ENCODE peak calls at places on chromosomes 6 and 20, in nine cellular contexts. G is aorta; B is AML-193; R is bronchial epithelial cell; F is activated T-cell treated with anti-CD3 and anti-CD28 coated beads, Interleukin-2, amount 50 U/mL, for 1 hour; A is HS-27A; T is stimulated activated CD8-positive, alpha-beta memory T cell treated with anti-CD3 and anti-CD28 coated beads, Interleukin-15, amount 100 ng/mL, for 24 hours; D is Ammon's horn; Z is stimulated activated CD4-positive, alpha-beta T cell treated with anti-CD3 and anti-CD28 coated beads, TNF-alpha, amount 100 ng/mL, for 1 hour. L is an unnamed sample.

GRCh38 chr6:114648847-114649246 is 306.0 kb upstream of the HS3ST5 start:
- DNase-seq in G (no peak), B (no peak), R (no peak), F (no peak), A (no peak), T (no peak), D (no peak), Z (no peak), L (no peak)

GRCh38 chr6:155314773-155315515 is 660 bp upstream of the TFB1M start:
- DNase-seq in G (peak; percentile 75), B (peak; percentile 97), R (peak; percentile 83), F (no peak), A (peak; percentile 92), T (no peak), D (peak; percentile 65), Z (no peak), L (peak; percentile 29)

GRCh38 chr20:45343867-45344721 is 4.1 kb downstream of the SDC4 start:
- DNase-seq in G (peak; percentile 89), B (peak; percentile 70), R (peak; percentile 94), F (no peak), A (no peak), T (no peak), D (peak; percentile 65), Z (no peak), L (no peak)

GRCh38 chr6:72724545-72724944 is 102.7 kb downstream of the KCNQ5 start:
- DNase-seq in G (no peak), B (no peak), R (no peak), F (no peak), A (no peak), T (no peak), D (no peak), Z (no peak), L (no peak)

GRCh38 chr20:56676001-56676400 is 46.9 kb downstream of the TFAP2C start:
- DNase-seq in G (no peak), B (no peak), R (no peak), F (no peak), A (no peak), T (no peak), D (no peak), Z (no peak), L (no peak)

GRCh38 chr6:110609101-110609500 is 132.7 kb upstream of the SLC22A16 start:
- DNase-seq in G (no peak), B (no peak), R (no peak), F (no peak), A (no peak), T (no peak), D (peak; percentile 83), Z (no peak), L (no peak)

GRCh38 chr6:127924440-127924839 is 23.6 kb upstream of the THEMIS start:
- DNase-seq in G (no peak), B (no peak), R (peak; percentile 70), F (no peak), A (no peak), T (no peak), D (no peak), Z (no peak), L (no peak)

GRCh38 chr20:22796465-22797077 is 212.2 kb upstream of the FOXA2 start:
- DNase-seq in G (no peak), B (no peak), R (no peak), F (no peak), A (peak; percentile 71), T (no peak), D (peak; percentile 14), Z (no peak), L (no peak)

GRCh38 chr6:39021041-39021440 is 27.5 kb upstream of the GLP1R start:
- DNase-seq in G (no peak), B (no peak), R (no peak), F (no peak), A (no peak), T (no peak), D (no peak), Z (no peak), L (no peak)

GRCh38 chr6:54646551-54647300 is 199.8 kb upstream of the FAM83B start:
- DNase-seq in G (no peak), B (no peak), R (no peak), F (no peak), A (no peak), T (no peak), D (no peak), Z (no peak), L (no peak)

GRCh38 chr6:141364694-141365093 is 768.0 kb upstream of the GJE1 start:
- DNase-seq in G (no peak), B (no peak), R (no peak), F (no peak), A (no peak), T (no peak), D (no peak), Z (no peak), L (no peak)

GRCh38 chr6:119620846-119621570 is 271.4 kb upstream of the MAN1A1 start:
- DNase-seq in G (no peak), B (no peak), R (peak; percentile 94), F (no peak), A (peak; percentile 15), T (no peak), D (no peak), Z (no peak), L (no peak)

GRCh38 chr6:118551063-118551672 is 3.1 kb downstream of the PLN start:
- DNase-seq in G (no peak), B (peak; percentile 87), R (peak; percentile 65), F (no peak), A (peak; percentile 27), T (no peak), D (peak; percentile 56), Z (no peak), L (no peak)

GRCh38 chr20:58693226-58694006 is 816 bp downstream of the NPEPL1 start:
- DNase-seq in G (peak; percentile 79), B (no peak), R (no peak), F (peak; percentile 54), A (no peak), T (no peak), D (peak; percentile 14), Z (no peak), L (no peak)

GRCh38 chr6:163814494-163815364 is 400.2 kb downstream of the QKI start:
- DNase-seq in G (no peak), B (no peak), R (no peak), F (no peak), A (no peak), T (no peak), D (no peak), Z (no peak), L (no peak)

GRCh38 chr6:133286765-133287164 is 45.6 kb downstream of the EYA4 start:
- DNase-seq in G (no peak), B (peak; percentile 5), R (peak; percentile 25), F (no peak), A (peak; percentile 8), T (no peak), D (no peak), Z (no peak), L (no peak)

GRCh38 chr6:87789198-87789899 is 87.3 kb upstream of the AKIRIN2 start:
- DNase-seq in G (no peak), B (peak; percentile 93), R (peak; percentile 96), F (no peak), A (no peak), T (no peak), D (no peak), Z (no peak), L (no peak)

GRCh38 chr20:61333484-61334108 is 81.5 kb downstream of the CDH4 start:
- DNase-seq in G (no peak), B (no peak), R (no peak), F (no peak), A (no peak), T (no peak), D (no peak), Z (no peak), L (no peak)

GRCh38 chr6:167932468-167933276 is 64.8 kb upstream of the KIF25 start:
- DNase-seq in G (no peak), B (no peak), R (peak; percentile 85), F (no peak), A (no peak), T (no peak), D (no peak), Z (no peak), L (no peak)

GRCh38 chr6:7671076-7671475 is 54.8 kb upstream of the BMP6 start:
- DNase-seq in G (no peak), B (no peak), R (peak; percentile 54), F (no peak), A (no peak), T (no peak), D (no peak), Z (no peak), L (no peak)

GRCh38 chr6:87731818-87732661 is 30.0 kb upstream of the AKIRIN2 start:
- DNase-seq in G (peak; percentile 94), B (peak; percentile 100), R (peak; percentile 98), F (peak; percentile 22), A (peak; percentile 76), T (no peak), D (peak; percentile 80), Z (no peak), L (peak; percentile 36)

GRCh38 chr6:82363368-82364086 is at the start of gene TPBG:
- DNase-seq in G (peak; percentile 88), B (no peak), R (peak; percentile 84), F (peak; percentile 20), A (peak; percentile 11), T (no peak), D (peak; percentile 10), Z (no peak), L (no peak)

GRCh38 chr20:58511364-58511763 is 3.8 kb downstream of the APCDD1L start:
- DNase-seq in G (no peak), B (no peak), R (peak; percentile 64), F (no peak), A (peak; percentile 20), T (no peak), D (no peak), Z (no peak), L (no peak)

GRCh38 chr6:159038914-159039884 is 5.6 kb downstream of the TAGAP start:
- DNase-seq in G (no peak), B (peak; percentile 100), R (peak; percentile 96), F (no peak), A (no peak), T (no peak), D (peak; percentile 66), Z (no peak), L (peak; percentile 15)

GRCh38 chr20:24960302-24960801 is 11.3 kb downstream of the CST7 start:
- DNase-seq in G (peak; percentile 64), B (no peak), R (no peak), F (no peak), A (no peak), T (no peak), D (no peak), Z (no peak), L (no peak)

GRCh38 chr20:14644698-14645097 is 307.3 kb upstream of the FLRT3 start:
- DNase-seq in G (no peak), B (no peak), R (no peak), F (no peak), A (no peak), T (no peak), D (no peak), Z (no peak), L (no peak)

GRCh38 chr6:44256291-44257006 is 879 bp downstream of the SLC35B2 start:
- DNase-seq in G (peak; percentile 66), B (no peak), R (no peak), F (no peak), A (no peak), T (no peak), D (no peak), Z (no peak), L (no peak)

GRCh38 chr6:41846666-41847237 is 48.4 kb downstream of the USP49 start:
- DNase-seq in G (no peak), B (peak; percentile 89), R (peak; percentile 98), F (peak; percentile 27), A (peak; percentile 80), T (no peak), D (peak; percentile 63), Z (peak; percentile 16), L (peak; percentile 46)

GRCh38 chr20:45822863-45823262 is 4.2 kb downstream of the TNNC2 start:
- DNase-seq in G (peak; percentile 83), B (no peak), R (peak; percentile 27), F (no peak), A (no peak), T (no peak), D (no peak), Z (no peak), L (no peak)

GRCh38 chr6:72649032-72649984 is 27.4 kb downstream of the KCNQ5 start:
- DNase-seq in G (no peak), B (peak; percentile 39), R (peak; percentile 90), F (no peak), A (peak; percentile 60), T (no peak), D (no peak), Z (no peak), L (no peak)

GRCh38 chr6:109644131-109644530 is 46.9 kb downstream of the AK9 start:
- DNase-seq in G (no peak), B (no peak), R (peak; percentile 78), F (no peak), A (no peak), T (no peak), D (no peak), Z (no peak), L (no peak)